ENCODE peak calls at places on chromosomes 13 and 19, in eight cellular contexts. A is breast epithelium, H is left lung, I is sigmoid colon, D is lower lobe of right lung, B is psoas muscle, T is H9, Z is brain microvascular endothelial cell. Y is an unnamed sample.
A peak's percentile ranks its signal among the peaks of the same experiment; 100 is the strongest.

GRCh38 chr13:63409791-63410351 is 1994.2 kb upstream of the PCDH20 start:
- DNase-seq in I (no peak), T (no peak), Z (no peak), A (no peak), B (no peak), D (no peak), H (no peak), Y (no peak)

GRCh38 chr19:9818175-9818733 is 625 bp downstream of the FBXL12 start:
- DNase-seq in A (no peak), T (no peak), B (no peak), D (no peak), Z (no peak), H (no peak), I (no peak), Y (no peak)

GRCh38 chr13:24053505-24054251 is 106.8 kb upstream of the SPATA13 start:
- DNase-seq in I (no peak), H (no peak), D (peak; percentile 63), Z (peak; percentile 36), A (peak; percentile 41), T (peak; percentile 87), B (no peak), Y (peak; percentile 80)

GRCh38 chr13:35648109-35648508 is 171.6 kb upstream of the MAB21L1 start:
- DNase-seq in H (no peak), A (no peak), Z (peak; percentile 46), B (no peak), D (no peak), I (no peak), T (no peak), Y (no peak)

GRCh38 chr13:109844396-109844795 is 58.0 kb upstream of the IRS2 start:
- DNase-seq in T (no peak), A (no peak), Z (no peak), B (no peak), I (peak; percentile 70), D (no peak), H (peak; percentile 40), Y (no peak)

GRCh38 chr19:4054471-4055208 is 12.1 kb downstream of the ZBTB7A start:
- DNase-seq in D (peak; percentile 48), T (no peak), B (no peak), Z (no peak), I (no peak), A (no peak), H (no peak), Y (no peak)

GRCh38 chr19:17679526-17680234 is 8.5 kb downstream of the UNC13A start:
- DNase-seq in Z (no peak), D (no peak), B (no peak), H (no peak), A (no peak), T (no peak), I (no peak), Y (no peak)

GRCh38 chr13:31818236-31818635 is 78.9 kb downstream of the RXFP2 start:
- DNase-seq in Z (no peak), I (no peak), B (no peak), T (no peak), H (no peak), D (no peak), A (no peak), Y (no peak)

GRCh38 chr19:44776402-44777096 is 1.1 kb upstream of the CBLC start:
- DNase-seq in B (no peak), D (peak; percentile 76), I (no peak), H (peak; percentile 55), T (peak; percentile 54), Z (no peak), A (peak; percentile 83), Y (no peak)

GRCh38 chr19:47508721-47509120 is 6.1 kb downstream of the NAPA start:
- DNase-seq in Z (no peak), B (no peak), A (no peak), I (no peak), T (no peak), H (no peak), D (no peak), Y (no peak)

GRCh38 chr19:664913-665443 is 2.0 kb upstream of the RNF126 start:
- DNase-seq in A (no peak), T (peak; percentile 95), I (peak; percentile 88), B (peak; percentile 88), Z (peak; percentile 65), D (peak; percentile 86), H (peak; percentile 82), Y (peak; percentile 84)

GRCh38 chr19:17405250-17406038 is at the start of gene BST2:
- DNase-seq in A (peak; percentile 64), I (peak; percentile 87), T (peak; percentile 64), D (peak; percentile 75), H (peak; percentile 59), Z (peak; percentile 21), B (peak; percentile 65), Y (peak; percentile 19)

GRCh38 chr19:17281391-17282304 is at the start of gene ANKLE1:
- DNase-seq in B (peak; percentile 67), H (no peak), I (no peak), A (no peak), Z (no peak), D (peak; percentile 78), T (peak; percentile 77), Y (no peak)

GRCh38 chr13:106416645-106417044 is 118.8 kb downstream of the EFNB2 start:
- DNase-seq in A (no peak), D (no peak), B (no peak), I (no peak), H (no peak), Z (no peak), T (no peak), Y (no peak)

GRCh38 chr13:25473864-25474263 is 102.1 kb downstream of the ATP8A2 start:
- DNase-seq in Z (no peak), D (no peak), A (no peak), B (no peak), T (no peak), I (no peak), H (no peak), Y (no peak)

GRCh38 chr19:5595129-5595528 is 27.4 kb upstream of the TINCR start:
- DNase-seq in Z (no peak), A (no peak), I (no peak), D (no peak), B (peak; percentile 48), T (no peak), H (no peak), Y (no peak)

GRCh38 chr19:45585158-45585577 is 566 bp upstream of the OPA3 start:
- DNase-seq in T (no peak), I (no peak), D (no peak), H (no peak), B (no peak), A (no peak), Z (no peak), Y (no peak)

GRCh38 chr13:60268203-60268555 is 104.5 kb upstream of the DIAPH3 start:
- DNase-seq in B (no peak), H (no peak), T (no peak), D (no peak), Z (no peak), A (no peak), I (no peak), Y (no peak)

GRCh38 chr19:49442793-49443365 is 1.6 kb upstream of the SLC17A7 start:
- DNase-seq in A (peak; percentile 96), D (peak; percentile 96), T (peak; percentile 100), Z (peak; percentile 87), B (peak; percentile 97), I (peak; percentile 97), H (peak; percentile 95), Y (no peak)

GRCh38 chr13:21567714-21568113 is 36.3 kb downstream of the MICU2 start:
- DNase-seq in H (no peak), Z (no peak), D (no peak), B (no peak), T (no peak), I (no peak), A (no peak), Y (no peak)

GRCh38 chr19:57477191-57478008 is at the start of gene ZNF772:
- DNase-seq in I (peak; percentile 94), B (peak; percentile 93), Z (peak; percentile 96), T (peak; percentile 91), A (peak; percentile 90), D (peak; percentile 89), H (peak; percentile 92), Y (peak; percentile 96)
- TF ChIP-seq CTCF in I (peak; percentile 37), B (peak; percentile 48), Z (peak; percentile 74), T (peak; percentile 60), A (peak; percentile 47), D (peak; percentile 58), H (peak; percentile 59), Y (peak; percentile 71)

GRCh38 chr19:54418930-54419800 is 3.9 kb downstream of the TTYH1 start:
- DNase-seq in I (no peak), B (no peak), D (no peak), H (no peak), A (no peak), T (no peak), Z (no peak), Y (no peak)
- H3K27me3 ChIP-seq in I (peaks cover 65% of the 10 kb centered on the region), B (no peaks in the 10 kb centered on the region), D (peaks cover 79% of the 10 kb centered on the region), H (peaks cover 100% of the 10 kb centered on the region), A (peaks cover 6% of the 10 kb centered on the region), T (peaks cover 11% of the 10 kb centered on the region), Z (peaks cover 27% of the 10 kb centered on the region), Y (no peaks in the 10 kb centered on the region)

DNA sequence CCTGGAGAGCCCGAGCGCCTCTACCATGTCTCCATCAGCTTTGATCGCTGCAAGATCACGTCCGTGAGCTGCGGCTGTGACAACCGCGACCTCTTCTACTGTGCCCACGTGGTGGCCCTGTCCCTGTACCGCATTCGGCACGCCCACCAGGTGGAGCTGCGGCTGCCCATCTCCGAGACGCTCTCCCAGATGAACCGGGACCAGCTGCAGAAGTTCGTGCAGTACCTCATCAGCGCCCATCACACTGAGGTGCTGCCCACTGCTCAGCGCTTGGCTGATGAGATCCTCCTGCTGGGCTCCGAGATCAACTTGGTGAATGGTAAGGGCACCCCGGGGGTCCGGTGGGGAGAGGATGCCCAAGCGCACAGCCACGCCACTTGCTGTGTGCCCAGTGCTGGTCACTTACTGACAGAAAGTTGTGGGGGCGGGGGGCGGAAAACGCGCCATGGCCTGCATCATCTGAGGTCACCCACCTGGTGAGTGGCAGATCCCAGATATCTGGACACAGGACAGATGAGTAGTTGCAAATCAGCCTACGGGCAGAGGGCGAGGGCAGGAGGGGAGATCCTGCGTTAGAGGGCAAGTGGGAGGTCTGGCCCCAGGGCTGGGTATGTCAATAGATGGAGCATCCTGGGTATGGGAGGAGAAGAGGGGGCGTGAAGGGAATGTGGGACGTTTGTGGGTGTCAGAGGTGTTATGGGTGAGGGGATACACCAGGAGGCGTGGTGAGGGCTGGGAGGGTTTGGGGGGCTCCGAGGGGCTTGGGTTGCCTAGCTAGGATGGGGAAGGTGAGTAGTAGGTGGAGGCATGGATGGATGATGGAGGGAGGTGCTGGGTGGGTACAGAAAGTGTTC is 9.8 kb downstream of the ZSWIM4 start:
- DNase-seq in I (peak; percentile 79), B (peak; percentile 77), T (peak; percentile 88), D (peak; percentile 57), H (no peak), Z (no peak), A (no peak), Y (peak; percentile 30)
- TF ChIP-seq CTCF in I (peak; percentile 56), B (peak; percentile 47), T (peak; percentile 75), D (peak; percentile 31), H (no peak), Z (peak; percentile 41), A (no peak), Y (peak; percentile 51)

DNA sequence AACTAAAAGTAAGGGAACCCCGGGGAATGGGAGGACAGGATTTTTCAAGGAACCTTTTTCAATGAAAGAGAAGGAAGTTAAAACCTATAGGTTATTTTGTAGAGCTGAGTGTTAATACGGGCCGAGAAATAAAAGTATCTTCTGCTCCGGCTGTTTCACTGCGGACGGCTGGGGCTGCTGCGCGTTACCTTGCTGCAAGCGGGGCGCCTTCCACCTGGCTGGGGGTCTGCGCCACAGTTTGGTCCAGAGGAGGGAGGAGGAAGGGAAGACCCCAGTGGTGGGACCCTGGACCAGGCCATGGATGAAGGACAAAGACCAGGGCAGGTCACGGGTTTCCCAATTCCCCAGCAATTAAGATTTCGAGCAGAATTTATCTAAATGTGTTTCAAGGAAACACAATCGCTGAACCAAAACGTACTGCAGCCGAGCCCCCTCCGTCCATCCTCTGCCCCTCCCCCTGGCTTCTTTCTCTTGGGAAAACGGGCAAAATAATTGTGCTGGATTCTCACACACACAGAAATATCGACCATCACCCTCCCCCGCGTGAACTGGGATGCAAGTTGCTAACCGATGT is 2.9 kb downstream of the SOX1 start:
- DNase-seq in A (no peak), Z (no peak), I (no peak), D (no peak), T (no peak), B (no peak), H (no peak), Y (no peak)
- H3K27me3 ChIP-seq in A (peaks cover 5% of the 10 kb centered on the region), Z (peaks cover 73% of the 10 kb centered on the region), I (peaks cover 85% of the 10 kb centered on the region), D (peaks cover 85% of the 10 kb centered on the region), T (peaks cover 60% of the 10 kb centered on the region), B (peaks cover 13% of the 10 kb centered on the region), H (peaks cover 99% of the 10 kb centered on the region), Y (peaks cover 85% of the 10 kb centered on the region)

Y was measured in dorsolateral prefrontal cortex.